ENCODE peak calls at places on chromosome 22, in seven cellular contexts. A, N, Q, M, L, F and H are unnamed samples.

GRCh38 chr22:24992946-24993345 is 40.4 kb downstream of the KIAA1671 start:
- DNase-seq in A (no peak), N (no peak), Q (no peak), M (no peak), L (no peak), F (no peak), H (no peak)

GRCh38 chr22:49284931-49285330 is 542.7 kb downstream of the BRD1 start:
- DNase-seq in A (no peak), N (no peak), Q (no peak), M (no peak), L (no peak), F (no peak), H (no peak)

GRCh38 chr22:47207846-47208554 is 445.6 kb downstream of the TBC1D22A start:
- DNase-seq in A (peak), N (no peak), Q (no peak), M (no peak), L (no peak), F (no peak), H (no peak)

GRCh38 chr22:50009765-50010675 is 2.5 kb downstream of the IL17REL start:
- DNase-seq in A (peak), N (no peak), Q (no peak), M (peak), L (no peak), F (no peak), H (no peak)

GRCh38 chr22:39661842-39662676 is 91.5 kb downstream of the CACNA1I start:
- DNase-seq in A (peak), N (no peak), Q (peak), M (no peak), L (no peak), F (no peak), H (peak)

GRCh38 chr22:38137876-38138687 is 27.6 kb upstream of the BAIAP2L2 start:
- DNase-seq in A (no peak), N (no peak), Q (no peak), M (no peak), L (no peak), F (no peak), H (no peak)

GRCh38 chr22:28402539-28402938 is 277.1 kb downstream of the TTC28 start:
- DNase-seq in A (no peak), N (no peak), Q (no peak), M (no peak), L (no peak), F (no peak), H (no peak)

GRCh38 chr22:21951062-21951461 is 1.6 kb downstream of the PPM1F start:
- DNase-seq in A (no peak), N (no peak), Q (no peak), M (no peak), L (no peak), F (no peak), H (no peak)

GRCh38 chr22:40819741-40820140 is 595 bp upstream of the SLC25A17 start:
- DNase-seq in A (no peak), N (no peak), Q (peak), M (no peak), L (peak), F (peak), H (no peak)

GRCh38 chr22:37933711-37934376 is 19.6 kb downstream of the C22orf23 start:
- DNase-seq in A (peak), N (no peak), Q (peak), M (peak), L (peak), F (peak), H (peak)

GRCh38 chr22:28024422-28024888 is 105.4 kb upstream of the PITPNB start:
- DNase-seq in A (no peak), N (no peak), Q (no peak), M (peak), L (no peak), F (no peak), H (no peak)

GRCh38 chr22:28442264-28442950 is 237.2 kb downstream of the TTC28 start:
- DNase-seq in A (peak), N (peak), Q (peak), M (peak), L (peak), F (peak), H (peak)

GRCh38 chr22:48318173-48318572 is 1509.5 kb downstream of the BRD1 start:
- DNase-seq in A (no peak), N (no peak), Q (no peak), M (no peak), L (no peak), F (no peak), H (no peak)

GRCh38 chr22:26502688-26503561 is 9.3 kb downstream of the TFIP11 start:
- DNase-seq in A (peak), N (no peak), Q (peak), M (peak), L (peak), F (peak), H (no peak)

GRCh38 chr22:38859581-38860290 is 12.3 kb downstream of the CBX6 start:
- DNase-seq in A (no peak), N (no peak), Q (no peak), M (no peak), L (no peak), F (no peak), H (no peak)

GRCh38 chr22:37996515-37997246 is 12.3 kb upstream of the SOX10 start:
- DNase-seq in A (no peak), N (no peak), Q (no peak), M (no peak), L (no peak), F (no peak), H (no peak)

GRCh38 chr22:19090586-19091127 is 31.6 kb downstream of the DGCR2 start:
- DNase-seq in A (no peak), N (no peak), Q (no peak), M (no peak), L (no peak), F (no peak), H (no peak)

GRCh38 chr22:39545310-39546063 is 12.9 kb upstream of the RPS19BP1 start:
- DNase-seq in A (peak), N (no peak), Q (peak), M (no peak), L (no peak), F (no peak), H (peak)

GRCh38 chr22:47202819-47203553 is 440.5 kb downstream of the TBC1D22A start:
- DNase-seq in A (peak), N (peak), Q (no peak), M (no peak), L (no peak), F (no peak), H (no peak)

GRCh38 chr22:38935616-38936015 is 21.8 kb upstream of the APOBEC3A start:
- DNase-seq in A (no peak), N (no peak), Q (no peak), M (no peak), L (no peak), F (no peak), H (no peak)

GRCh38 chr22:38549106-38549884 is 20.7 kb downstream of the DMC1 start:
- DNase-seq in A (no peak), N (no peak), Q (no peak), M (no peak), L (no peak), F (no peak), H (no peak)

GRCh38 chr22:49676783-49677494 is 150.7 kb downstream of the BRD1 start:
- DNase-seq in A (peak), N (no peak), Q (no peak), M (no peak), L (no peak), F (no peak), H (no peak)

GRCh38 chr22:48823941-48824340 is 1003.7 kb downstream of the BRD1 start:
- DNase-seq in A (no peak), N (no peak), Q (no peak), M (no peak), L (no peak), F (no peak), H (no peak)

GRCh38 chr22:47209077-47209514 is 446.6 kb downstream of the TBC1D22A start:
- DNase-seq in A (no peak), N (peak), Q (no peak), M (no peak), L (no peak), F (no peak), H (no peak)

GRCh38 chr22:49951986-49952896 is 8.3 kb upstream of the PIM3 start:
- DNase-seq in A (no peak), N (no peak), Q (no peak), M (no peak), L (peak), F (peak), H (peak)

GRCh38 chr22:26701323-26701722 is 43.9 kb downstream of the MIAT start:
- DNase-seq in A (no peak), N (no peak), Q (no peak), M (no peak), L (no peak), F (no peak), H (no peak)

GRCh38 chr22:46789992-46790391 is 27.5 kb downstream of the TBC1D22A start:
- DNase-seq in A (peak), N (no peak), Q (no peak), M (no peak), L (no peak), F (no peak), H (no peak)

GRCh38 chr22:27436591-27436990 is 365.0 kb downstream of the MN1 start:
- DNase-seq in A (peak), N (no peak), Q (no peak), M (no peak), L (no peak), F (no peak), H (no peak)

GRCh38 chr22:25402501-25403283 is 161.8 kb upstream of the GRK3 start:
- DNase-seq in A (no peak), N (no peak), Q (no peak), M (peak), L (peak), F (peak), H (no peak)

GRCh38 chr22:31346733-31347250 is 646 bp upstream of the PATZ1 start:
- DNase-seq in A (no peak), N (no peak), Q (peak), M (peak), L (no peak), F (no peak), H (no peak)

GRCh38 chr22:47918276-47918928 is 1156.0 kb downstream of the TBC1D22A start:
- DNase-seq in A (no peak), N (peak), Q (no peak), M (no peak), L (no peak), F (no peak), H (no peak)

GRCh38 chr22:39471421-39472141 is 14.8 kb downstream of the MGAT3 start:
- DNase-seq in A (no peak), N (no peak), Q (no peak), M (peak), L (peak), F (peak), H (no peak)

GRCh38 chr22:49325531-49326395 is 501.9 kb downstream of the BRD1 start:
- DNase-seq in A (peak), N (peak), Q (no peak), M (no peak), L (no peak), F (no peak), H (no peak)

GRCh38 chr22:41285441-41285819 is 557 bp downstream of the RANGAP1 start:
- DNase-seq in A (peak), N (no peak), Q (peak), M (peak), L (peak), F (peak), H (peak)

GRCh38 chr22:41524283-41524682 is 20.0 kb downstream of the POLR3H start:
- DNase-seq in A (no peak), N (peak), Q (no peak), M (peak), L (peak), F (no peak), H (no peak)

GRCh38 chr22:37140686-37141323 is 8.9 kb downstream of the IL2RB start:
- DNase-seq in A (no peak), N (no peak), Q (no peak), M (no peak), L (no peak), F (no peak), H (no peak)

GRCh38 chr22:23117890-23118646 is 23.7 kb downstream of the RSPH14 start:
- DNase-seq in A (no peak), N (no peak), Q (no peak), M (no peak), L (no peak), F (no peak), H (no peak)

GRCh38 chr22:32409977-32410376 is 2.1 kb downstream of the RTCB start:
- DNase-seq in A (no peak), N (peak), Q (no peak), M (no peak), L (no peak), F (no peak), H (no peak)

GRCh38 chr22:32411388-32411787 is 659 bp downstream of the RTCB start:
- DNase-seq in A (peak), N (peak), Q (peak), M (no peak), L (peak), F (peak), H (no peak)

GRCh38 chr22:32410459-32410858 is 1.6 kb downstream of the RTCB start:
- DNase-seq in A (no peak), N (peak), Q (no peak), M (no peak), L (no peak), F (no peak), H (no peak)

GRCh38 chr22:32413715-32414114 is 1.7 kb upstream of the RTCB start:
- DNase-seq in A (no peak), N (no peak), Q (peak), M (no peak), L (peak), F (peak), H (no peak)

DNA sequence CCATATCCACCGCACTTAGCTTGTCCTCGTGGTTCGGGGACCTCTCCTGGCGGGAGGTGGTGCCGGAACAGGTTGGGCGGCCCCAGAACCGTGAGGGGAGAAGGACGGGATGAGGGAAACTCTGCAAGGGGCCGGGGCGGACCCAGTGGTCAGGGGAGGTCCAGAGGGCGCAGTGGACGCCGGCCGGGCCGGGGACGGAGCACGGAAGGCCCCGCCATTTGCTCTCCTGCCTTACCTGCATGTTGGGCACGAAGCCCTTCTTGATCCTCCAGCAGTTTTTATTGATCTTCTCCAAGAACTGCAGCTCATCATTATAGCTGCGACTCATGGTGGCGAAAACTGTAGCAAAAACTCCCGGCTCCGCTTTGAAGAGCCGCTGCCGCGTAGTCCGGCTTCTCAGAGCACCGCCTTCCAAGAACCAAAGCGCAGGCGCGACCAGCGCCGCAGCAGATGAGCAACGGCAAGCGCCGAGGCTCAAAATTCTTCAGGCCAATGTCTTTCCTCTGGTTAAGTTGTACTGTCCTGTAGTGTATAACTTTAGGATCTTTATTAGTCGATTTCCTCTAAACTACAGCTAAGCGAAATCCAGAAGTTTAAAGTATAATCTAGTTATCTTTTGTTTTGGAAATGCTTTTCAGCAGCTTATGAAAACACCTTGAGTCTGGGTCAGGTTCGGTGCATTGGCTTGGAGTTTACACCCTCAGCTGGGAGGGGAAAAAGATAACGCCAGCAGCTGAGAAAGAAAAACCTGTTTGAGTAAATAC is at the start of gene RTCB:
- DNase-seq in A (peak), N (peak), Q (peak), M (peak), L (peak), F (peak), H (peak)
- TF ChIP-seq CTCF in A (no peak), N (no peak), Q (no peak), M (no peak), L (no peak), F (no peak), H (no peak)

GRCh38 chr22:17384612-17385345 is 15.5 kb downstream of the CECR2 start:
- DNase-seq in A (no peak), N (no peak), Q (no peak), M (no peak), L (no peak), F (no peak), H (no peak)
- TF ChIP-seq CTCF in A (no peak), N (no peak), Q (no peak), M (no peak), L (no peak), F (no peak), H (no peak)

DNA sequence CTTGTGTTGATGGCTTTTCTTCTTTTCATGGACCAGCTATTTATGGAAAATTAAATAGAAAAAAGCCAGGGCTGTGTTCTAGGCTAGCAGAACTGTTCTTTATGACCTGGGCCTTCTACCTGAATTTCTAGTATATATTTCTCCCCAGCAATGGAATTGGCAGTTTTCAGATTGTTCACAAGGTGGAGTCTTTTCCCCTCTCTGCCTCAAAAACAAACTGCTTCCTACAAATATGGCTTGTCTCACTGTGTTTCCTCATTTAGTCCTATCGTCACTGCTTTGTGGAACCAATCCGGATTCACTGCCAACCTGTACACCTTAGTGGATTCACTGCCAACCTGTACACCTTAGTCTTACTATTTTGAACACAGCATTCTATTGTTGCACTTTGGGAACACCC is 5.0 kb upstream of the APOL5 start:
- DNase-seq in A (no peak), N (no peak), Q (no peak), M (no peak), L (no peak), F (no peak), H (no peak)
- TF ChIP-seq CTCF in A (peak), N (no peak), Q (no peak), M (no peak), L (no peak), F (peak), H (no peak)

DNA sequence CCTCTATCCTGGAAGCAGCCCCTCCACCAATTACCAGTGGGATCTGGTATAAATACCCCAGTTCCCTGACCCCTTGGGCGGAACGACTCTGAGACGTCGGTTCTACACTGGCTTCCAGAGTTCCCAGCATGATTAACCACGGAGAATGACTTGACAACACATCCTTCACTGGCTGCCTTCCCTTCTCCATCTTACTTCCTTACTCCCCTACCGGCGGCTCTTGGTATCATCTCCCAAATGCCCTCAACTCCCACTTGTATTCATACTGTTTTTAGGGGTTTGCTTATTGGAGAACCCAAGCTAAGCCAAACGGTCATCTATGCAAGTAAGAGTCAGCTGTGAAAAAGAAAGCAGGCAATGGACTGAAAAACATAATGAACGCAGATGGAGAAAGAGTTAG is 56.1 kb downstream of the APOL3 start:
- DNase-seq in A (peak), N (no peak), Q (peak), M (no peak), L (no peak), F (no peak), H (no peak)
- TF ChIP-seq CTCF in A (peak), N (no peak), Q (peak), M (no peak), L (no peak), F (no peak), H (no peak)

DNA sequence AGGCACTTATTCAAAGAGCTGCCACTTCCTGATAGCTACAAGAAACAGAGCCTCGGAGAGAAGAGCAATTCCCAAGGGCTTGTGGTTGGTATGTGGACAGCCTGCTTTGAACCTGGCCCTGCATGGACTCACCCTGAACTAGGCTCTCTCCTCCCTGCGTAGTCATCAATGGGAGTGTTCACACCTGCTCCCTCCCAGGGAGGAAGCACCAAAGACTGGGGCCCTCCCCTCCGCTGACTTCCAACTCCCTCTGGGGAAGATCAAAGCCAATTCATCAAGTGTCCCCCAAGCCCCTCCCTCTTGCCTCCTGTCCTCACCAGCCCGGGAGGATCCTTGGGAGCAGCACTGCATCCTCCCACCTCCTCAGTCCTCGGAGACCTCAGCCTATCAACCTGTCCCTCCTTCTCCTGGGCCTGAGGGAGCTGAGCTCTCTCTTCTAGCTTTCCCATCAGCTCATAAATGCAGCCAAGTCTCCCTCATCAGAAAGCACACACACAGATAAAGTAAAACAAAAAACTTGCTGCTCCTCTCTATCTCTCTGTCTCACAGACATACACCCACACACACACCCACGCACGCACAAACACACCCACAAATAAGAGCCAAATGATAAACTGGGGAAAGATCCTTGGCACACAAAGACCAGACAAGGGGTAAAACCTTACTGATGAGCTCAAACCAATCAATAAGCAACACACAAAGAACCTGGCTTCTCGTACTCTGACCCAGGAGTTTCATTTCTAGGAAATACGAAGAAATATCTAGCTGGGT is 3.3 kb downstream of the A4GALT start:
- DNase-seq in A (peak), N (no peak), Q (peak), M (no peak), L (peak), F (no peak), H (no peak)
- TF ChIP-seq CTCF in A (no peak), N (no peak), Q (no peak), M (no peak), L (no peak), F (no peak), H (no peak)